ENCODE peak calls at places on chromosomes 12 and 14, in six cellular contexts. S, Z, Y, Q, T and V are unnamed samples. For H3K79me2, the result is how much of the 10 kb centered on the place peaks cover.

GRCh38 chr14:22887260-22887989 is 4.4 kb downstream of the REM2 start:
- DNase-seq in Q (peak), T (peak), Z (peak), S (peak), Y (peak), V (peak)

GRCh38 chr12:1939745-1940607 is 21.5 kb upstream of the CACNA2D4 start:
- DNase-seq in Y (peak), T (peak), S (peak), Q (peak), Z (peak), V (peak)

GRCh38 chr12:80684077-80684495 is 23.3 kb upstream of the MYF6 start:
- DNase-seq in Y (no peak), T (peak), S (no peak), Q (no peak), Z (no peak), V (no peak)

GRCh38 chr12:115920395-115921183 is 356.9 kb downstream of the MED13L start:
- DNase-seq in Z (no peak), Y (no peak), S (no peak), Q (no peak), T (no peak), V (no peak)

GRCh38 chr14:55416866-55417265 is 5.2 kb upstream of the ATG14 start:
- DNase-seq in Y (peak), Z (no peak), T (peak), Q (peak), S (no peak), V (no peak)

GRCh38 chr14:52076334-52076733 is 7.5 kb upstream of the NID2 start:
- DNase-seq in Y (no peak), S (peak), Q (peak), Z (peak), T (no peak), V (peak)

GRCh38 chr12:117098361-117099217 is 627 bp downstream of the TESC start:
- DNase-seq in S (no peak), T (no peak), Z (no peak), Q (no peak), Y (peak), V (peak)

GRCh38 chr14:83894519-83894918 is 1635.4 kb upstream of the FLRT2 start:
- DNase-seq in Y (no peak), Z (no peak), S (peak), Q (no peak), T (no peak), V (no peak)

GRCh38 chr12:69167648-69168165 is 71.7 kb upstream of the CPSF6 start:
- DNase-seq in S (no peak), Q (no peak), Y (no peak), T (peak), Z (no peak), V (no peak)

GRCh38 chr12:12210983-12211382 is 55.9 kb downstream of the LRP6 start:
- DNase-seq in Z (no peak), T (no peak), Y (no peak), S (no peak), Q (no peak), V (no peak)

GRCh38 chr12:127145929-127146789 is 1120.8 kb upstream of the TMEM132C start:
- DNase-seq in Z (peak), Q (no peak), T (peak), S (peak), Y (no peak), V (peak)

GRCh38 chr12:48999371-49000131 is at the start of gene DDN:
- DNase-seq in T (peak), Q (peak), Y (peak), Z (no peak), S (peak), V (peak)

GRCh38 chr12:92142251-92142896 is 3.3 kb downstream of the BTG1 start:
- DNase-seq in Q (no peak), S (no peak), T (no peak), Z (no peak), Y (no peak), V (no peak)

GRCh38 chr12:95022477-95022876 is 19.0 kb upstream of the NDUFA12 start:
- DNase-seq in Z (no peak), Y (no peak), Q (no peak), T (no peak), S (no peak), V (no peak)

GRCh38 chr14:64109821-64110554 is 184.2 kb downstream of the ESR2 start:
- DNase-seq in Y (no peak), Q (no peak), S (peak), Z (peak), T (no peak), V (no peak)

GRCh38 chr14:60647081-60647836 is 2.0 kb downstream of the SIX1 start:
- DNase-seq in S (peak), Y (no peak), Z (peak), Q (peak), T (peak), V (peak)

GRCh38 chr12:6532051-6532926 is 2.0 kb upstream of the GAPDH start:
- DNase-seq in Y (peak), Q (peak), Z (peak), T (peak), S (peak), V (peak)

GRCh38 chr14:98754343-98755025 is 517.5 kb downstream of the BCL11B start:
- DNase-seq in Z (peak), T (no peak), S (no peak), Y (no peak), Q (no peak), V (no peak)

GRCh38 chr14:104735830-104736642 is 12.0 kb downstream of the ADSS1 start:
- DNase-seq in Q (no peak), S (peak), T (no peak), Y (no peak), Z (peak), V (peak)

GRCh38 chr12:76880156-76881023 is 1.6 kb upstream of the CSRP2 start:
- DNase-seq in Z (no peak), Y (no peak), T (no peak), S (peak), Q (no peak), V (no peak)
- H3K27ac ChIP-seq in Z (peak), Y (no peak), T (no peak), S (peak), Q (no peak), V (peak)

GRCh38 chr14:93104961-93105360 is 10.8 kb downstream of the ITPK1 start:
- DNase-seq in T (peak), Z (no peak), S (no peak), Q (no peak), Y (no peak), V (peak)
- H3K79me2 ChIP-seq in T (under half), Z (half or more), S (under half), Q (half or more), Y (under half), V (under half)

GRCh38 chr12:16610006-16610520 is 4.1 kb upstream of the LMO3 start:
- DNase-seq in Y (no peak), Q (no peak), Z (no peak), T (no peak), S (no peak), V (peak)
- H3K27ac ChIP-seq in Y (peak), Q (no peak), Z (no peak), T (no peak), S (no peak), V (no peak)

GRCh38 chr14:59239030-59239429 is 50.6 kb downstream of the DAAM1 start:
- DNase-seq in Q (no peak), T (no peak), Y (no peak), Z (no peak), S (no peak), V (no peak)

GRCh38 chr14:59243174-59243573 is 54.7 kb downstream of the DAAM1 start:
- DNase-seq in Q (no peak), Z (no peak), S (no peak), T (no peak), Y (no peak), V (no peak)

GRCh38 chr14:59240356-59240755 is 51.9 kb downstream of the DAAM1 start:
- DNase-seq in T (no peak), Q (no peak), Z (no peak), S (no peak), Y (peak), V (no peak)

GRCh38 chr14:59236195-59236594 is 47.7 kb downstream of the DAAM1 start:
- DNase-seq in T (no peak), Y (no peak), S (no peak), Z (no peak), Q (no peak), V (no peak)

DNA sequence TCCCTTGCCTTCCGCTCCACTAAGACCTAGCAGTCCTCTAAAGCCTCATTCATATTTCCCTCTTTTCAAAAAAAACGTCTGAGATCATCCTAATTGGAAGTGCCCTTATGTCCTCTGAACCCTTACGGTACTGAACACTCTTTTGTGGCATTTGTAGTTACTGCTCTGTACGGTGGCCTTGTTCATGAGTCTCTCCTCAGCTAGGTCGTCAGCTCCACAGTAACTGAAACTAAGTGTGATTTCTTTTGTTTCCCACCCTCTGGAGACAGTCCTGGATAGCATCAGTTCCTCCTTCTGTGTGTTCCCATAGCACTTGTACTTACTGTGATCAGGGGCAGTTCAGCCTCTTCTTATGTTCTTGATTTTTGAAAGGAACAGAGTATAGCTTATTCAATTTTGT is 49.8 kb downstream of the DAAM1 start:
- DNase-seq in Z (no peak), T (no peak), Q (no peak), S (no peak), Y (no peak), V (no peak)
- H3K79me2 ChIP-seq in Z (half or more), T (under half), Q (under half), S (under half), Y (half or more), V (under half)

GRCh38 chr12:89768586-89769482 is 60.2 kb upstream of the ATP2B1 start:
- DNase-seq in Y (no peak), Z (peak), Q (peak), S (peak), T (no peak), V (peak)
- H3K27ac ChIP-seq in Y (no peak), Z (peak), Q (peak), S (peak), T (no peak), V (peak)

DNA sequence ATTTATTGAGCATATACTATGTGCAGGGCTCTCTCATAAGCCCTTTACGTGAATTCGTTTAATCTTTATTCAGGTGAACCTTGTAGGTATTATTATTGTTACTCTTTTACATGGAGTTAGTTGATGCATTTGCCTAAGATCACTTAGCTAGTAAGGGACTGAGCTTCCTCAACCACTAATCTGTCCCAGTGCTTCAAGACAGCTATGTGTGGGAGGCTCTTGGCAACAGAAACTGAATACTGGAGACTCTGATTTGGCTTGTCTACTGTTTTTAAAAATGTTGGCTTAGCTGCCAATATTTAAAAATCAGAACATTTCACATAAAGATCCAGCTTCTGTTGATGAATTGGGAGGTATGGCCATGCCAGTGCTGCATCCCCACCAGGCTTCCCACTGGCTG is 6.8 kb downstream of the KNTC1 start:
- DNase-seq in T (no peak), Q (no peak), Z (no peak), Y (no peak), S (no peak), V (no peak)
- H3K79me2 ChIP-seq in T (under half), Q (under half), Z (under half), Y (under half), S (under half), V (under half)

DNA sequence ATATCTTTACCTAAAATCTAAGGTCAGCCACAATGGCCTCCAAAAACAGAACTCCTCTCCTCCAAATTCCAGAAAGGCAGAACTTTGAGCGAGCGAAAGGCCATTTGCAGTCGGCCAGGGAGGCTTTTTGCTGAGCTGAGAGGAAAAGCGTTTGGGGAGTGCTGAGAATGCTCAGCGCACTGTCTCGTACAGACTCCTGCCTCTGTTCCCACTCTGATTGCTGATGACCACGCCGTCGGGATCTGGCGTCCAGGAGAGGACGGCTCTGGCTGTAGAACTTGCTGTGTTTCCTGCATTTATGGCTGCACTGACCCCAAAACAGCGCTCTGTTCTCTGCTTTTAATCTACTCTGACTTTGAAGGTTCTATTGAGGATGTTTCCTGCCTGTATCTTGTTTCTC is 82.5 kb upstream of the WSCD2 start:
- DNase-seq in Y (no peak), Q (no peak), S (no peak), Z (no peak), T (no peak), V (no peak)
- H3K27ac ChIP-seq in Y (no peak), Q (no peak), S (no peak), Z (no peak), T (no peak), V (no peak)

GRCh38 chr12:104600790-104601739 is 144.3 kb downstream of the CHST11 start:
- DNase-seq in Q (no peak), S (peak), Y (no peak), Z (no peak), T (no peak), V (no peak)
- H3K79me2 ChIP-seq in Q (under half), S (under half), Y (under half), Z (under half), T (under half), V (under half)

DNA sequence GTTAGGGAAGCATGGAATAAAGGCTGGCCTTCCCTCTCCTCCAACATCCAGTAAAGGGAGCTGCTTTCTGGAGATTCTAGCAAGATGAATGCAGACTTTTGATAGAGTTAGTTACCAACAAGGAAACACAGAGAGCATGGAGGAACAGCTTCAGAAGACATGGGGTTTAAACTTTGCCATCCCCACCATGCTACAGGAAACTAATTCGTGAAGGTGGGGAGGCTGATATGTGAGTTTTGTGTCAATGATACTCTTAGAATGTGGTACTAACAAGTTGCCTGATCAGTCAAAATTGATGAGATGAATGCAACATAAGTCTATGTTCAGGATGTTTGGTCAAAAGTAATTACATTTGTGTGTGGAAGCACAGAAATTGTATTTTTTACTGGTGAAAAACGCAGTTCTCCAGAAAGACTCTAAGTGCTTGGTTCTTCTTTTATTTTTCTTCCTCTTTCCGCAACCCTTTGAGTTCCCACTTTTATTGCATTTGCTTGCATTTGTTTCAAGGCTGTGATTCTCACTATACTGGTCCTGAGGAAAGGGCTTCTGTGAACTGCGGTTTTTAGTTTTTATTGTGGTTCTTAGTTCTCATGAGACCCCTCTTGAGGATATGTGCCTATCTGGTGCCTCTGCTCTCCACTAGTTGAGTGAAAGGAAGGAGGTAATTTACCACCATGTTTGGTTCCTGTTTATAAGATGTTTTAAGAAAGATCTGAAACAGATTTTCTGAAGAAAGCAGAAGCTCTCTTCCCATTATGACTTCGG is at the start of gene CLEC4A:
- DNase-seq in T (no peak), S (no peak), Z (no peak), Y (no peak), Q (no peak), V (no peak)
- H3K27ac ChIP-seq in T (no peak), S (no peak), Z (no peak), Y (no peak), Q (no peak), V (no peak)

DNA sequence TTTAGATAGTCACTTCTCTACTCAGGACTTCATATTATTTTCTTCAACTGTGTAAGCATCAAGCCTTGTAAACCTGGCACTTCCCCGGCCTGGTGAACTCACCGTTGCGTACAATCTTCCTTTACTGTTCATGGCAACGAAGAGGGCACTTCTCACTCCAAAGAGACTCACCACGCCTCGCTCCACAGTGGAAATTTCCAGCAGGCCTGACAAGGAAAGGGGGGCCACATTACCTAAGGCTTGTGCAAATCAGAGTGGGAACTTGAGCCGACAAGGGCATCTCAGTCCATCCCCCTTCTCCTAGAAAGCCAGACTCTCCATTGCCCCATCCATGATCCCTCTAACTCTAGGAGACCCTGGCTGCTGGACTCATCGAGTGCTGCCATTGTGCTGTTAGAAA is 1.6 kb downstream of the FGF6 start:
- DNase-seq in Q (no peak), T (no peak), Z (no peak), Y (no peak), S (no peak), V (no peak)
- H3K79me2 ChIP-seq in Q (under half), T (under half), Z (under half), Y (under half), S (under half), V (under half)